ENCODE peak calls at places on chromosomes 7 and 10, in five cellular contexts. U, R, E, N and Y are unnamed samples. For H3K4me1, the result is how much of the 10 kb centered on the place peaks cover.

GRCh38 chr10:24821986-24822385 is 98.3 kb upstream of the ARHGAP21 start:
- DNase-seq in U (no peak), E (no peak), N (no peak), R (no peak), Y (no peak)

GRCh38 chr10:127303105-127303504 is 106.7 kb upstream of the INSYN2A start:
- DNase-seq in N (no peak), E (no peak), U (no peak), R (no peak), Y (no peak)

GRCh38 chr10:78861456-78862327 is 207.1 kb upstream of the ZMIZ1 start:
- DNase-seq in E (no peak), R (no peak), U (no peak), N (peak), Y (no peak)

GRCh38 chr10:33790506-33791283 is 456.2 kb upstream of the NRP1 start:
- DNase-seq in U (no peak), N (peak), R (no peak), E (no peak), Y (no peak)

GRCh38 chr7:127897704-127898454 is 133.4 kb downstream of the LRRC4 start:
- DNase-seq in N (no peak), R (no peak), U (no peak), E (no peak), Y (no peak)

GRCh38 chr10:117443677-117444022 is 68.4 kb upstream of the PDZD8 start:
- DNase-seq in E (no peak), U (no peak), N (no peak), R (no peak), Y (no peak)

GRCh38 chr10:116490028-116490662 is 55.6 kb upstream of the PNLIP start:
- DNase-seq in E (no peak), N (peak), U (no peak), R (no peak), Y (no peak)

GRCh38 chr7:95338832-95339231 is 14.5 kb upstream of the PON1 start:
- DNase-seq in E (no peak), U (no peak), R (no peak), N (no peak), Y (no peak)

GRCh38 chr10:84665211-84665610 is 336.8 kb downstream of the CCSER2 start:
- DNase-seq in R (no peak), N (no peak), U (no peak), E (no peak), Y (no peak)

GRCh38 chr7:90412458-90413184 is 9.4 kb downstream of the CLDN12 start:
- DNase-seq in N (peak), R (peak), E (no peak), U (peak), Y (no peak)

GRCh38 chr7:43754596-43754995 is 3.9 kb upstream of the BLVRA start:
- DNase-seq in U (no peak), R (no peak), E (no peak), N (no peak), Y (no peak)

GRCh38 chr10:116817178-116817577 is 32.1 kb upstream of the ENO4 start:
- DNase-seq in R (no peak), U (no peak), N (no peak), E (no peak), Y (no peak)

GRCh38 chr10:92688927-92689662 is 660 bp upstream of the HHEX start:
- DNase-seq in U (peak), E (peak), N (peak), R (peak), Y (no peak)

GRCh38 chr7:95780665-95781064 is 8.3 kb downstream of the DYNC1I1 start:
- DNase-seq in R (no peak), U (no peak), N (no peak), E (no peak), Y (no peak)

GRCh38 chr7:44463169-44463808 is 27.2 kb downstream of the NUDCD3 start:
- DNase-seq in N (no peak), U (no peak), E (no peak), R (no peak), Y (no peak)

GRCh38 chr7:154387252-154387651 is 335.1 kb downstream of the DPP6 start:
- DNase-seq in U (no peak), E (no peak), N (no peak), R (no peak), Y (no peak)

GRCh38 chr7:65722361-65722792 is 150.5 kb upstream of the VKORC1L1 start:
- DNase-seq in R (peak), N (peak), E (peak), U (peak), Y (peak)

GRCh38 chr10:11875499-11876281 is 52.5 kb downstream of the PROSER2 start:
- DNase-seq in E (peak), R (peak), U (peak), N (no peak), Y (peak)

GRCh38 chr7:150481207-150481920 is 30.9 kb downstream of the GIMAP8 start:
- DNase-seq in E (no peak), R (no peak), U (no peak), N (no peak), Y (peak)

GRCh38 chr7:128405345-128406146 is 4.2 kb downstream of the IMPDH1 start:
- DNase-seq in U (peak), N (peak), E (no peak), R (peak), Y (peak)

GRCh38 chr7:120280743-120281142 is 7.8 kb downstream of the KCND2 start:
- DNase-seq in N (no peak), E (no peak), R (no peak), U (no peak), Y (no peak)

GRCh38 chr10:59557052-59557451 is 152.6 kb downstream of the SLC16A9 start:
- DNase-seq in E (no peak), U (no peak), N (peak), R (no peak), Y (no peak)

GRCh38 chr10:21184216-21184615 is 287.1 kb upstream of the NEBL start:
- DNase-seq in N (no peak), U (no peak), E (no peak), R (no peak), Y (no peak)

GRCh38 chr7:46486264-46487206 is 565.5 kb upstream of the IGFBP3 start:
- DNase-seq in U (peak), E (peak), N (no peak), R (no peak), Y (no peak)

GRCh38 chr10:75648854-75649253 is 217.4 kb downstream of the LRMDA start:
- DNase-seq in R (no peak), E (no peak), N (no peak), U (no peak), Y (no peak)

GRCh38 chr7:15332962-15333361 is 228.9 kb downstream of the AGMO start:
- DNase-seq in R (no peak), E (no peak), N (no peak), U (no peak), Y (no peak)

GRCh38 chr10:7763929-7764328 is 23.9 kb downstream of the KIN start:
- DNase-seq in R (no peak), N (no peak), E (no peak), U (no peak), Y (no peak)

GRCh38 chr7:100888988-100889760 is at the start of gene UFSP1:
- DNase-seq in N (no peak), U (no peak), E (peak), R (no peak), Y (no peak)

GRCh38 chr7:99079104-99079503 is 64.8 kb downstream of the SMURF1 start:
- DNase-seq in E (no peak), R (no peak), N (no peak), U (peak), Y (no peak)

GRCh38 chr7:70314221-70314620 is 715.9 kb downstream of the AUTS2 start:
- DNase-seq in E (no peak), N (no peak), R (no peak), U (no peak), Y (no peak)
- TF ChIP-seq POLR2AphosphoS5 in E (no peak), N (no peak), R (no peak), U (no peak), Y (no peak)

DNA sequence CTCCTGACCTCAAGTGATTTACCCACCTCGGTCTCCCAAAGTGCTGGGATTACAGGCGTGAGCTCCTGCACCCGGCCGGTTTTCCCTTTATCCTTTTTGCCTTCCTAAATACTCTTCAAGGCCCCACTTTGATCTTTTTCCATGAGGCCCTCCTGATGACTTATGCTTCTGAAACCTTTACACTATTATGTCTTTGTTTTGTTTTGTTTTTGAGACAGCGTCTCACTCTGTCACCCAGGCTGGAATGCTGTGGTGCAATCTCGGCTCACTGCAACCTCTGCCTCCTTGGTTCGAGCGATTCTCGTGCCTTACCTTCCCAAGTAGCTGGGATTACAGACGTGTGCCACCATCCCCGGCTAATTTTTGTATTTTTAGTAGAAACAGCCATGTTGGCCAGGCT is 3.8 kb downstream of the STMP1 start:
- DNase-seq in E (no peak), R (no peak), U (no peak), N (no peak), Y (no peak)
- H3K4me1 ChIP-seq in E (under half), R (half or more), U (under half), N (under half), Y (half or more)

DNA sequence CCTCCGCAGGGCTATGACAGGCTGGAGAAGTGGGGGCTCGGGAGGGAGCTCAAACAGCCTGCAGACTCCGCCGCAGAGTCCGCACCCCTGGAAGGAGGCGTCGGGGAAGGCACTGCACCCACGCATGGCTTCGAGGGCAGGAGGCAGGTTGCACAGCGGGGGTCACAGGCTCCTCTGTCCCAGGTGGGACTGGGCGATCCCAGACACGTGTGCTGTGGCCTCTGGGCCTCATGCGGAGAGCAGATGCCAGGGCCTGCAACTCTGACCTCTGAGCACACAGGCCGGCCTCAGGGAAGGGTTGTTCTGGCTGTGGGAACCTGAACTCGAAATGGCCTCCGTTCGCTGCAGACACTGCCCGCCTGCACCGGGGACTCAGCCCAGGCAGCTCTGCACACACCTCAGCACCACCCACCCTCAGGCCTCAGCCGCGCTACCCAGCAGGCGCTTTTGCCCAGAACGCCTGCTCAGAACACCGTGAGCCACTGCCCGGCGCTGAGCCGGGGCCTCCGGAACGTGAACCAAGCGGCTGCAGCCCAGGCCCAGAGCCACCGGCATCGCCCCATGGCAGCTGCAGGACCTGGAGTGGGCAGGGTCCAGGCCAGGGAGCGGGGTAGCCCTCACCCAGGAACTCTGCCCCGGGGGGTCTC is 71.8 kb upstream of the ADGRA1 start:
- DNase-seq in R (no peak), U (no peak), E (no peak), N (no peak), Y (no peak)
- TF ChIP-seq POLR2AphosphoS5 in R (no peak), U (no peak), E (no peak), N (no peak), Y (no peak)

GRCh38 chr10:95791425-95791979 is 35.5 kb downstream of the ENTPD1 start:
- DNase-seq in U (no peak), N (no peak), R (no peak), E (no peak), Y (no peak)

GRCh38 chr10:95792211-95792780 is 36.3 kb downstream of the ENTPD1 start:
- DNase-seq in N (no peak), U (no peak), E (no peak), R (no peak), Y (no peak)

GRCh38 chr10:95794195-95794594 is 38.2 kb downstream of the ENTPD1 start:
- DNase-seq in E (no peak), U (no peak), R (no peak), N (no peak), Y (peak)

GRCh38 chr10:95793401-95794045 is 37.6 kb downstream of the ENTPD1 start:
- DNase-seq in R (no peak), E (peak), U (peak), N (no peak), Y (no peak)

GRCh38 chr10:95792874-95793285 is 36.9 kb downstream of the ENTPD1 start:
- DNase-seq in R (no peak), U (no peak), E (no peak), N (no peak), Y (no peak)
- H3K4me1 ChIP-seq in R (under half), U (under half), E (under half), N (under half), Y (half or more)

GRCh38 chr10:3852147-3852904 is 67.3 kb upstream of the KLF6 start:
- DNase-seq in E (peak), R (peak), U (peak), N (no peak), Y (peak)
- TF ChIP-seq POLR2AphosphoS5 in E (peak), R (peak), U (peak), N (peak), Y (peak)

DNA sequence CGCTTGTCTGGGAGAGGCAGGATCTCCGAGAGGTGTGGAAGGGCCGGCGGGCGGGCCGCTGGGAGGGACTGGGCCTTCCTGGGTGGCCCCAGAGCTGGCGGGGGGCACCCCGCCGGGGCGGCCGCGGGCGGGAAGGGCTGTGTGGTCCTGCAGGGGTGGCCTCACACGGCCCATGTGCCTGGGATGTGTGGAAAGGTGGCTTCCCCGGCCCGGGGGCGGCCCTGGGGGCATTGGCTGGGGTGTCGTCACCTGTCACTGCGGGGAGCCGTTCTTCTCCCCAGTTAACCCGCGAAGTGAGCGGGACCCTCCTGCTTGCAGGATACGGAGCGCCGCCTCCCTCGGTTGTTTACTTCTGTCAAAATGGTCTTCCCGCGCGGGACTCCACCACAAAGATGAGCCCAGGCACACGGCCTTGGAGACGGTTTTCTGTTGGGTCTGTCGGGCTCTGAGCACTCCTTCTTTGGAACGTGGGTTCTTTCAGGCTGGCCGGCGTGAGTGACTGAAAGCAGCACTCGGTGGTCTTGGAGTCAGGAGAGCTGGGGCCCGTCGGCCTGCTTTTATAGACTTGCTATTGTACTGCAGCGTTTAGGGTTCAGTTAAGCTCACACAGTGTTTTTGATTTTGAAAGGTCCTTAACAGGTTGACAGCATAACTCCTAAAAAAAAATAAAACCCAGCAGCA is 700 bp downstream of the SMC3 start:
- DNase-seq in R (peak), E (peak), N (no peak), U (peak), Y (peak)
- H3K4me1 ChIP-seq in R (half or more), E (under half), N (under half), U (under half), Y (under half)

GRCh38 chr7:129958643-129959479 is 6.1 kb upstream of the UBE2H start:
- DNase-seq in R (peak), U (peak), N (peak), E (peak), Y (no peak)
- TF ChIP-seq POLR2AphosphoS5 in R (peak), U (peak), N (no peak), E (no peak), Y (no peak)

DNA sequence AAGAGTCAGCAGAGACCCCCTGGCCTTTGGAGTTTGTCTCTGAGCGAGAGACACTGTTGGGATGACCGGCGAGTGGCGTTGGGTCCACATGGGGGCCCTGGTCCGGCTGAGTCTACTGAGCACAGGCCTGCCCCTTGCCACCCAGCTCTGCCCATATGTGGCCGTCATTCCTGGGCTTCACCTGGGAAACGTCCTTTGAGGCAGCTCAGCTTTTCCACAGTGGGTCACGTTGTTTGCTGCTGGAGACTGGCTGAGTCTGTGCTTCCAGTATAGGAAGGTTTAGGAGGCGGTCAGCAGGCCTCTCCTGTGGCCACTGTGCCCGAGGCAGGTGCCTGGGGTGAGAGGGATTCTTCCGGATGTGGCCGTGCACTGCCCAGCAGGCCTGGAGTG is 17.1 kb downstream of the ADAM8 start:
- DNase-seq in E (no peak), N (no peak), R (no peak), U (no peak), Y (no peak)
- H3K4me1 ChIP-seq in E (under half), N (under half), R (half or more), U (under half), Y (under half)

GRCh38 chr10:14093735-14094484 is 236.8 kb downstream of the FRMD4A start:
- DNase-seq in U (no peak), N (peak), E (no peak), R (no peak), Y (no peak)
- TF ChIP-seq POLR2AphosphoS5 in U (no peak), N (no peak), E (no peak), R (no peak), Y (no peak)

DNA sequence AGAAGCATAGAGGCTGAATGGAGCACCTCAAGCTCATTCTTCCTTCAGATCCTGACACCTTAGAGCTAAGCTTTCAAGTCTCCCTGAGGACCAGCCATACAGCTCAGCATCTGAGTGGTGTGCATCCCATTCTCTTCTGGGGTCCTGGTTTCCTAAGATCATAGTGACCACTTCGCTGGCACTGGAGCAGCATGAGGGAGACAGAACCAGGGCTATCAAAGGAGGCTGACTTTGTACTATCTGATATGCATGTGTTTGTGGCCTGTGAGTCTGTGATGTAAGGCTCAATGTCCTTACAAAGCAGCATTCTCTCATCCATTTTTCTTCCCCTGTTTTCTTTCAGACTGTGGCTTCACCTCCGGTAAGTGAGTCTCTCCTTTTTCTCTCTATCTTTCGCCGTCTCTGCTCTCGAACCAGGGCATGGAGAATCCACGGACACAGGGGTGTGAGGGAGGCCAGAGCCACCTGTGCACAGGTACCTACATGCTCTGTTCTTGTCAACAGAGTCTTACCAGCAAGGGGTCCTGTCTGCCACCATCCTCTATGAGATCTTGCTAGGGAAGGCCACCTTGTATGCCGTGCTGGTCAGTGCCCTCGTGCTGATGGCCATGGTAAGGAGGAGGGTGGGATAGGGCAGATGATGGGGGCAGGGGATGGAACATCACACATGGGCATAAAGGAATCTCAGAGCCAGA is 31.0 kb downstream of the PRSS2 start:
- DNase-seq in N (no peak), R (no peak), U (no peak), E (no peak), Y (no peak)
- H3K4me1 ChIP-seq in N (under half), R (under half), U (under half), E (under half), Y (under half)